ENCODE peak calls at places on chromosomes 4 and X, in six cellular contexts. One of them, this sample, is unnamed.

GRCh38 chr4:168710353-168710946 is 213.6 kb downstream of the PALLD start:
- DNase-seq in H9: no peak
- DNase-seq in neuronal stem cell: peak; percentile 14
- DNase-seq in trophoblast cell: peak; percentile 26
- DNase-seq in IMR-90: peak; percentile 79
- DNase-seq in H1: no peak
- DNase-seq in this sample: peak; percentile 80

GRCh38 chr4:7024336-7024890 is 18.8 kb upstream of the TADA2B start:
- DNase-seq in H9: no peak
- DNase-seq in neuronal stem cell: no peak
- DNase-seq in trophoblast cell: no peak
- DNase-seq in IMR-90: no peak
- DNase-seq in H1: no peak
- DNase-seq in this sample: no peak

GRCh38 chrX:106278951-106279350 is 110.8 kb downstream of the PWWP3B start:
- DNase-seq in H9: no peak
- DNase-seq in neuronal stem cell: no peak
- DNase-seq in trophoblast cell: no peak
- DNase-seq in IMR-90: no peak
- DNase-seq in H1: no peak
- DNase-seq in this sample: no peak

GRCh38 chr4:8238515-8239053 is 31.0 kb upstream of the HTRA3 start:
- DNase-seq in H9: peak; percentile 82
- DNase-seq in neuronal stem cell: peak; percentile 26
- DNase-seq in trophoblast cell: no peak
- DNase-seq in IMR-90: no peak
- DNase-seq in H1: no peak
- DNase-seq in this sample: no peak

GRCh38 chr4:82525287-82525898 is 36.4 kb downstream of the TMEM150C start:
- DNase-seq in H9: no peak
- DNase-seq in neuronal stem cell: no peak
- DNase-seq in trophoblast cell: no peak
- DNase-seq in IMR-90: no peak
- DNase-seq in H1: no peak
- DNase-seq in this sample: no peak

GRCh38 chr4:174494146-174494545 is 28.1 kb downstream of the HPGD start:
- DNase-seq in H9: no peak
- DNase-seq in neuronal stem cell: no peak
- DNase-seq in trophoblast cell: no peak
- DNase-seq in IMR-90: no peak
- DNase-seq in H1: no peak
- DNase-seq in this sample: no peak

GRCh38 chr4:168893205-168893604 is 116.8 kb downstream of the CBR4 start:
- DNase-seq in H9: no peak
- DNase-seq in neuronal stem cell: no peak
- DNase-seq in trophoblast cell: no peak
- DNase-seq in IMR-90: no peak
- DNase-seq in H1: no peak
- DNase-seq in this sample: no peak

GRCh38 chrX:129786210-129786651 is 6.5 kb downstream of the SASH3 start:
- DNase-seq in H9: no peak
- DNase-seq in neuronal stem cell: no peak
- DNase-seq in trophoblast cell: no peak
- DNase-seq in IMR-90: no peak
- DNase-seq in H1: no peak
- DNase-seq in this sample: no peak

GRCh38 chrX:101708180-101708579 is 48.5 kb upstream of the ARMCX2 start:
- DNase-seq in H9: no peak
- DNase-seq in neuronal stem cell: no peak
- DNase-seq in trophoblast cell: peak; percentile 2
- DNase-seq in IMR-90: peak; percentile 1
- DNase-seq in H1: no peak
- DNase-seq in this sample: no peak

GRCh38 chrX:28520786-28521185 is 66.5 kb upstream of the IL1RAPL1 start:
- DNase-seq in H9: no peak
- DNase-seq in neuronal stem cell: no peak
- DNase-seq in trophoblast cell: no peak
- DNase-seq in IMR-90: no peak
- DNase-seq in H1: no peak
- DNase-seq in this sample: no peak

GRCh38 chr4:8538703-8539567 is 41.3 kb upstream of the GPR78 start:
- DNase-seq in H9: no peak
- DNase-seq in neuronal stem cell: no peak
- DNase-seq in trophoblast cell: peak; percentile 95
- DNase-seq in IMR-90: peak; percentile 75
- DNase-seq in H1: no peak
- DNase-seq in this sample: peak; percentile 55

GRCh38 chr4:25457053-25457715 is 80.1 kb downstream of the ANAPC4 start:
- DNase-seq in H9: no peak
- DNase-seq in neuronal stem cell: no peak
- DNase-seq in trophoblast cell: no peak
- DNase-seq in IMR-90: peak; percentile 36
- DNase-seq in H1: no peak
- DNase-seq in this sample: peak; percentile 44

GRCh38 chrX:14032383-14032782 is 2.7 kb upstream of the GEMIN8 start:
- DNase-seq in H9: no peak
- DNase-seq in neuronal stem cell: peak; percentile 35
- DNase-seq in trophoblast cell: peak; percentile 17
- DNase-seq in IMR-90: peak; percentile 61
- DNase-seq in H1: no peak
- DNase-seq in this sample: peak; percentile 47

GRCh38 chr4:48504352-48504751 is 14.3 kb downstream of the ZAR1 start:
- DNase-seq in H9: no peak
- DNase-seq in neuronal stem cell: no peak
- DNase-seq in trophoblast cell: no peak
- DNase-seq in IMR-90: no peak
- DNase-seq in H1: no peak
- DNase-seq in this sample: no peak

GRCh38 chr4:112257098-112257497 is 25.5 kb downstream of the AP1AR start:
- DNase-seq in H9: no peak
- DNase-seq in neuronal stem cell: no peak
- DNase-seq in trophoblast cell: no peak
- DNase-seq in IMR-90: no peak
- DNase-seq in H1: no peak
- DNase-seq in this sample: no peak

GRCh38 chrX:134753185-134754008 is 95.1 kb upstream of the PLAC1 start:
- DNase-seq in H9: no peak
- DNase-seq in neuronal stem cell: no peak
- DNase-seq in trophoblast cell: no peak
- DNase-seq in IMR-90: peak; percentile 65
- DNase-seq in H1: no peak
- DNase-seq in this sample: peak; percentile 48

GRCh38 chr4:187504974-187505797 is 490.4 kb upstream of the ZFP42 start:
- DNase-seq in H9: peak; percentile 56
- DNase-seq in neuronal stem cell: no peak
- DNase-seq in trophoblast cell: no peak
- DNase-seq in IMR-90: no peak
- DNase-seq in H1: no peak
- DNase-seq in this sample: no peak

GRCh38 chrX:39816871-39817731 is 280.7 kb downstream of the BCOR start:
- DNase-seq in H9: peak; percentile 93
- DNase-seq in neuronal stem cell: no peak
- DNase-seq in trophoblast cell: no peak
- DNase-seq in IMR-90: peak; percentile 54
- DNase-seq in H1: peak; percentile 74
- DNase-seq in this sample: peak; percentile 71

GRCh38 chr4:148735432-148736155 is 293.4 kb upstream of the NR3C2 start:
- DNase-seq in H9: no peak
- DNase-seq in neuronal stem cell: no peak
- DNase-seq in trophoblast cell: peak; percentile 26
- DNase-seq in IMR-90: no peak
- DNase-seq in H1: no peak
- DNase-seq in this sample: no peak

GRCh38 chr4:140271553-140271952 is 101.9 kb upstream of the SCOC start:
- DNase-seq in H9: no peak
- DNase-seq in neuronal stem cell: no peak
- DNase-seq in trophoblast cell: no peak
- DNase-seq in IMR-90: no peak
- DNase-seq in H1: no peak
- DNase-seq in this sample: no peak

GRCh38 chrX:16785247-16786138 is 773 bp upstream of the TXLNG start:
- DNase-seq in H9: no peak
- DNase-seq in neuronal stem cell: no peak
- DNase-seq in trophoblast cell: no peak
- DNase-seq in IMR-90: no peak
- DNase-seq in H1: no peak
- DNase-seq in this sample: no peak

GRCh38 chr4:152421576-152421975 is 114.3 kb downstream of the FBXW7 start:
- DNase-seq in H9: no peak
- DNase-seq in neuronal stem cell: no peak
- DNase-seq in trophoblast cell: no peak
- DNase-seq in IMR-90: no peak
- DNase-seq in H1: no peak
- DNase-seq in this sample: no peak
- H4K91ac ChIP-seq in H9: no peak overlapping the region
- H4K91ac ChIP-seq in neuronal stem cell: no peak overlapping the region
- H4K91ac ChIP-seq in trophoblast cell: no peak overlapping the region
- H4K91ac ChIP-seq in IMR-90: no peak overlapping the region
- H4K91ac ChIP-seq in H1: no peak overlapping the region
- H4K91ac ChIP-seq in this sample: no peak overlapping the region

GRCh38 chr4:78778530-78778929 is 2.4 kb downstream of the BMP2K start:
- DNase-seq in H9: no peak
- DNase-seq in neuronal stem cell: no peak
- DNase-seq in trophoblast cell: no peak
- DNase-seq in IMR-90: no peak
- DNase-seq in H1: no peak
- DNase-seq in this sample: no peak

GRCh38 chr4:78775278-78776030 is 696 bp upstream of the BMP2K start:
- DNase-seq in H9: peak; percentile 88
- DNase-seq in neuronal stem cell: peak; percentile 74
- DNase-seq in trophoblast cell: peak; percentile 58
- DNase-seq in IMR-90: peak; percentile 80
- DNase-seq in H1: peak; percentile 69
- DNase-seq in this sample: peak; percentile 85

GRCh38 chr4:78777556-78777900 is 1.4 kb downstream of the BMP2K start:
- DNase-seq in H9: no peak
- DNase-seq in neuronal stem cell: no peak
- DNase-seq in trophoblast cell: no peak
- DNase-seq in IMR-90: no peak
- DNase-seq in H1: no peak
- DNase-seq in this sample: no peak

GRCh38 chr4:78776031-78776728 is at the start of gene BMP2K:
- DNase-seq in H9: peak; percentile 89
- DNase-seq in neuronal stem cell: peak; percentile 86
- DNase-seq in trophoblast cell: peak; percentile 77
- DNase-seq in IMR-90: peak; percentile 66
- DNase-seq in H1: peak; percentile 39
- DNase-seq in this sample: peak; percentile 78

DNA sequence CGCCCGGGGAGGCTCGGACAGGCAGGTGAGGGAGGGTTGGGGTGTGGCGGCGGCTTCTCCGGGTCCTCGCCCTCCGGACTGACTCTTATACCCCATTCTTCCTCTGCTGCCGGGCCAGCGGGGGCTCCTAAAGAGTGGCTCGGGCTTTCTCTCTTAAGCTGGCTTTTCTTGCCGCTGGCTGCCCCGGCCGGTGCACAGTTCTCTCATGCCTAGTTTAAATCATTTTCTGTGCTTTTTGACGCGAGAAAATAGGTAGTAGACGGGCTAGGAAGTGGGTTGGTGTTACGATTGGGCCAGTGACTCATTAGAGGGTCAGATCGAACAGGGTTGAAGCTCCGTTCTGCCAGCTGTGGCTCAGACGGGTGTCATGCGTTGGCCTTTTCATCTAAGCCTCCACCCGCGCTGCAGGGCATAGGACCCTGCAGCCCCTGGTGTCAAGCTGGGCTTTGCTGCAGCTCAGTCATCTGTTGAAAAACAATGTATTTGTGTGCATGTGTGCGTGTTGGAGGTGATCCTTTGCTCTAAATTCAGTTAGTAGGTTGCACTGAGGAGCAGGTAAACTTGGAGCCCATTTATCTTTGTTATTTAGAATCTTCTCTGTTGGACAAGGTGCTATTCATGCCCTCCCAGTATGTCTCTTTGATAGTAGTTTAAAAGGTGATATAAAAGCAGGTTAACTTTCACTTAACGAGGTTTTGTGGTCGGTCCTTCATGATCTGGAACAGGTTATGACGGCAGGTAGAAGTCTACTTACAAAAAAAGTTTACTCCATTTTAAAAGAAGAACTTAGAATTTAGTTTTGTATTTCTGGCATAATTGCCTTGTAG is 792 bp downstream of the BMP2K start:
- DNase-seq in H9: peak; percentile 45
- DNase-seq in neuronal stem cell: peak; percentile 45
- DNase-seq in trophoblast cell: peak; percentile 62
- DNase-seq in IMR-90: peak; percentile 71
- DNase-seq in H1: peak; percentile 3
- DNase-seq in this sample: peak; percentile 71
- H2BK120ac ChIP-seq in H9: no peak overlapping the region
- H2BK120ac ChIP-seq in neuronal stem cell: no peak overlapping the region
- H2BK120ac ChIP-seq in trophoblast cell: no peak overlapping the region
- H2BK120ac ChIP-seq in IMR-90: peak overlapping the region; percentile 35
- H2BK120ac ChIP-seq in H1: no peak overlapping the region
- H2BK120ac ChIP-seq in this sample: no peak overlapping the region

GRCh38 chr4:40311811-40312346 is 23.3 kb upstream of the CHRNA9 start:
- DNase-seq in H9: no peak
- DNase-seq in neuronal stem cell: no peak
- DNase-seq in trophoblast cell: no peak
- DNase-seq in IMR-90: no peak
- DNase-seq in H1: no peak
- DNase-seq in this sample: no peak
- H3K4me2 ChIP-seq in H9: no peak overlapping the region
- H3K4me2 ChIP-seq in neuronal stem cell: no peak overlapping the region
- H3K4me2 ChIP-seq in trophoblast cell: no peak overlapping the region
- H3K4me2 ChIP-seq in IMR-90: no peak overlapping the region
- H3K4me2 ChIP-seq in H1: no peak overlapping the region
- H3K4me2 ChIP-seq in this sample: no peak overlapping the region

GRCh38 chr4:78622253-78622979 is 70.8 kb downstream of the ANXA3 start:
- DNase-seq in H9: no peak
- DNase-seq in neuronal stem cell: no peak
- DNase-seq in trophoblast cell: no peak
- DNase-seq in IMR-90: peak; percentile 73
- DNase-seq in H1: no peak
- DNase-seq in this sample: peak; percentile 75

GRCh38 chr4:78627966-78628678 is 76.6 kb downstream of the ANXA3 start:
- DNase-seq in H9: no peak
- DNase-seq in neuronal stem cell: no peak
- DNase-seq in trophoblast cell: no peak
- DNase-seq in IMR-90: no peak
- DNase-seq in H1: no peak
- DNase-seq in this sample: no peak

GRCh38 chr4:78627046-78627965 is 75.7 kb downstream of the ANXA3 start:
- DNase-seq in H9: no peak
- DNase-seq in neuronal stem cell: no peak
- DNase-seq in trophoblast cell: peak; percentile 45
- DNase-seq in IMR-90: no peak
- DNase-seq in H1: no peak
- DNase-seq in this sample: no peak

GRCh38 chr4:78624048-78624447 is 72.5 kb downstream of the ANXA3 start:
- DNase-seq in H9: no peak
- DNase-seq in neuronal stem cell: no peak
- DNase-seq in trophoblast cell: no peak
- DNase-seq in IMR-90: no peak
- DNase-seq in H1: no peak
- DNase-seq in this sample: no peak

DNA sequence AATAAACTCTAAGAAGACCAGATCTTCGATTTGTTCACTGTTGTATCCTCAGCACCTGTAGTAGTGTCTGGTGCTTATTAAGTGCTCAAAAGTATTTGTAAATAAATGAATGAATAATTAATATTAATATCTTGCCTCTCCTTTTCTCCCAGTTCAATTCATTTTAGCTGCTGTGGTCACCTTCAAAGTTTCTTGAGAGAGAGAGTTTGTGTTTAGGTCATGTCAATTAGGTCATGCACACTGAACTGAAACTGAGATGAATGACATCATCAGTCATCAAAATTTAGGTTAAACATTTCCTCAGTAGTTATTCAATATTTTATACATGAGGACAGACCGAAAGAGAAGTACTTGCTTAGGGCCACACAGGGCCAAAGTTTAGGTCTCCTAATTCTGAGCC is 73.5 kb downstream of the ANXA3 start:
- DNase-seq in H9: no peak
- DNase-seq in neuronal stem cell: no peak
- DNase-seq in trophoblast cell: no peak
- DNase-seq in IMR-90: no peak
- DNase-seq in H1: no peak
- DNase-seq in this sample: no peak
- H4K91ac ChIP-seq in H9: no peak overlapping the region
- H4K91ac ChIP-seq in neuronal stem cell: no peak overlapping the region
- H4K91ac ChIP-seq in trophoblast cell: no peak overlapping the region
- H4K91ac ChIP-seq in IMR-90: no peak overlapping the region
- H4K91ac ChIP-seq in H1: no peak overlapping the region
- H4K91ac ChIP-seq in this sample: no peak overlapping the region

This sample was measured in mesenchymal stem cell.